ENCODE peak calls at places on chromosome 22, in five cellular contexts. N is SHP77; A is H7; R is stimulated activated CD4-positive, alpha-beta T cell treated with anti-CD3 and anti-CD28 coated beads, Interleukin-2, amount 100 ng/mL, for 24 hours; D is activated naive CD8-positive, alpha-beta T cell treated with anti-CD3 and anti-CD28 coated beads for 36 hours. P is an unnamed sample.

GRCh38 chr22:24894220-24894975 is 52.1 kb downstream of the LHFPL7 start:
- DNase-seq in N (peak; percentile 98), A (peak; percentile 51), R (no peak), D (no peak), P (no peak)

GRCh38 chr22:26894766-26895485 is 237.5 kb downstream of the MIAT start:
- DNase-seq in N (no peak), A (no peak), R (no peak), D (no peak), P (no peak)

GRCh38 chr22:23325183-23325582 is 144.9 kb downstream of the BCR start:
- DNase-seq in N (no peak), A (peak; percentile 17), R (no peak), D (no peak), P (no peak)

GRCh38 chr22:19890502-19891349 is 36.1 kb upstream of the GNB1L start:
- DNase-seq in N (peak; percentile 54), A (no peak), R (no peak), D (no peak), P (peak; percentile 74)

GRCh38 chr22:49789289-49790141 is 38.2 kb downstream of the BRD1 start:
- DNase-seq in N (no peak), A (peak; percentile 74), R (peak; percentile 42), D (peak; percentile 28), P (peak; percentile 20)

GRCh38 chr22:48334971-48335370 is 1492.7 kb downstream of the BRD1 start:
- DNase-seq in N (no peak), A (peak; percentile 32), R (no peak), D (no peak), P (no peak)

GRCh38 chr22:21028277-21029251 is 3.8 kb downstream of the SLC7A4 start:
- DNase-seq in N (no peak), A (peak; percentile 36), R (no peak), D (no peak), P (no peak)

GRCh38 chr22:32801436-32802290 is at the start of gene TIMP3:
- DNase-seq in N (no peak), A (peak; percentile 98), R (peak; percentile 35), D (peak; percentile 29), P (no peak)

GRCh38 chr22:26499188-26499703 is 13.0 kb downstream of the TFIP11 start:
- DNase-seq in N (no peak), A (no peak), R (no peak), D (no peak), P (no peak)

GRCh38 chr22:47618180-47618579 is 855.7 kb downstream of the TBC1D22A start:
- DNase-seq in N (no peak), A (peak; percentile 73), R (no peak), D (no peak), P (no peak)

GRCh38 chr22:37607912-37608476 is 640 bp upstream of the GGA1 start:
- DNase-seq in N (no peak), A (peak; percentile 37), R (no peak), D (no peak), P (no peak)

GRCh38 chr22:40638261-40638660 is 1.7 kb upstream of the MRTFA start:
- DNase-seq in N (no peak), A (no peak), R (no peak), D (no peak), P (no peak)

P was measured in DND-41.